ENCODE peak calls at places on chromosomes 11 and 22, in eight cellular contexts. J is NB4, H is Peyer's patch, S is sigmoid colon, N is A549, T is suprapubic skin, E is H1, Y is ovary. I is an unnamed sample.

GRCh38 chr11:73271936-73272679 is at the start of gene P2RY6:
- DNase-seq in J (peak), H (no peak), S (peak), N (peak), T (peak), E (no peak), Y (no peak), I (peak)

GRCh38 chr22:22527312-22527711 is 7.2 kb upstream of the ZNF280A start:
- DNase-seq in J (no peak), H (no peak), S (no peak), N (no peak), T (no peak), E (no peak), Y (no peak), I (no peak)

GRCh38 chr11:68267881-68268240 is 3.9 kb downstream of the C11orf24 start:
- DNase-seq in J (no peak), H (no peak), S (no peak), N (no peak), T (no peak), E (no peak), Y (no peak), I (no peak)

GRCh38 chr11:133306019-133306418 is 226.3 kb downstream of the OPCML start:
- DNase-seq in J (peak), H (no peak), S (no peak), N (no peak), T (no peak), E (no peak), Y (no peak), I (no peak)

GRCh38 chr11:106156290-106156937 is 79.0 kb downstream of the AASDHPPT start:
- DNase-seq in J (peak), H (no peak), S (peak), N (peak), T (no peak), E (no peak), Y (peak), I (peak)

GRCh38 chr11:133215529-133216230 is 316.6 kb downstream of the OPCML start:
- DNase-seq in J (no peak), H (no peak), S (no peak), N (no peak), T (no peak), E (no peak), Y (no peak), I (no peak)

GRCh38 chr11:113090716-113091577 is 129.7 kb downstream of the NCAM1 start:
- DNase-seq in J (no peak), H (no peak), S (no peak), N (no peak), T (no peak), E (no peak), Y (no peak), I (no peak)

GRCh38 chr11:15972838-15973237 is 383.5 kb downstream of the SOX6 start:
- DNase-seq in J (no peak), H (no peak), S (no peak), N (no peak), T (no peak), E (no peak), Y (no peak), I (no peak)

GRCh38 chr11:34650528-34650927 is 29.6 kb downstream of the EHF start:
- DNase-seq in J (peak), H (peak), S (no peak), N (no peak), T (no peak), E (no peak), Y (no peak), I (no peak)

GRCh38 chr11:2891901-2892214 is 6.3 kb upstream of the CDKN1C start:
- DNase-seq in J (no peak), H (peak), S (no peak), N (no peak), T (no peak), E (no peak), Y (peak), I (no peak)

GRCh38 chr11:42462558-42463310 is 849.1 kb upstream of the API5 start:
- DNase-seq in J (no peak), H (no peak), S (no peak), N (no peak), T (no peak), E (no peak), Y (no peak), I (no peak)

GRCh38 chr11:47961383-47961782 is 19.0 kb upstream of the PTPRJ start:
- DNase-seq in J (peak), H (no peak), S (no peak), N (no peak), T (no peak), E (no peak), Y (no peak), I (no peak)

GRCh38 chr22:48186121-48186790 is 1423.8 kb downstream of the TBC1D22A start:
- DNase-seq in J (no peak), H (no peak), S (no peak), N (no peak), T (no peak), E (peak), Y (no peak), I (peak)

GRCh38 chr11:130052556-130052955 is 17.1 kb upstream of the APLP2 start:
- DNase-seq in J (no peak), H (no peak), S (no peak), N (no peak), T (no peak), E (no peak), Y (no peak), I (no peak)

GRCh38 chr11:77065878-77066228 is 918 bp upstream of the CAPN5 start:
- DNase-seq in J (peak), H (peak), S (peak), N (no peak), T (peak), E (no peak), Y (peak), I (peak)

GRCh38 chr22:49018601-49019000 is 809.1 kb downstream of the BRD1 start:
- DNase-seq in J (no peak), H (no peak), S (peak), N (no peak), T (peak), E (peak), Y (peak), I (peak)

GRCh38 chr22:19663821-19664325 is 50.4 kb upstream of the SEPTIN5 start:
- DNase-seq in J (peak), H (peak), S (no peak), N (no peak), T (peak), E (peak), Y (no peak), I (no peak)

GRCh38 chr22:30251661-30252226 is 5.2 kb upstream of the LIF start:
- DNase-seq in J (no peak), H (no peak), S (no peak), N (no peak), T (no peak), E (no peak), Y (no peak), I (peak)

GRCh38 chr22:42642801-42643631 is 2.6 kb upstream of the ATP5MGL start:
- DNase-seq in J (peak), H (no peak), S (no peak), N (no peak), T (no peak), E (no peak), Y (no peak), I (no peak)

GRCh38 chr22:20108757-20109230 is 7.1 kb upstream of the RANBP1 start:
- DNase-seq in J (no peak), H (no peak), S (no peak), N (no peak), T (no peak), E (no peak), Y (no peak), I (no peak)

GRCh38 chr22:46931414-46931813 is 169.0 kb downstream of the TBC1D22A start:
- DNase-seq in J (no peak), H (no peak), S (no peak), N (no peak), T (peak), E (peak), Y (no peak), I (peak)
- TF ChIP-seq CTCF in J (no peak), H (no peak), S (no peak), N (no peak), T (no peak), E (peak), Y (no peak), I (no peak)

GRCh38 chr11:102428696-102429095 is 23.9 kb downstream of the TMEM123 start:
- DNase-seq in J (no peak), H (no peak), S (no peak), N (no peak), T (no peak), E (no peak), Y (no peak), I (no peak)

GRCh38 chr11:102429691-102430090 is 22.9 kb downstream of the TMEM123 start:
- DNase-seq in J (no peak), H (no peak), S (no peak), N (no peak), T (no peak), E (no peak), Y (no peak), I (no peak)

GRCh38 chr11:102435688-102436087 is 16.9 kb downstream of the TMEM123 start:
- DNase-seq in J (no peak), H (no peak), S (no peak), N (no peak), T (no peak), E (no peak), Y (no peak), I (no peak)

GRCh38 chr11:102430158-102430836 is 22.3 kb downstream of the TMEM123 start:
- DNase-seq in J (no peak), H (no peak), S (no peak), N (no peak), T (no peak), E (no peak), Y (no peak), I (no peak)

DNA sequence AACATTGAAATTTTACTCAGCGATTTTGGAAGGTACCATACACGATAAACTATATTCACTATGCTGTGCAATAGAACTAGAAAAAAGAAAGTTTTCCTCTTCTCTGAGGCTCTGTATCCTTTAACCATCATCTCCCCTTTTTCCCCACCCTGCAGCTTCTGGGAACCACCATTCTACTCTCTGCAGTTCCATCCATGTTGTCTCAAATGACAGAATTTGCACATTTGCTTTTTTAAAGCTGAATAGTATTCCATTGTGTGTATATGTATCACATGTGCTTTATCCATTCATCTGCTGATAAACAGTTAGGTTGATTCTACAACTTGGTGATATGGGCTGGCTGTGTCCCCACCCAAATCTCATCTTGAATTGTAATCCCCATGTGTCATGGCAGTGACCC is 21.2 kb downstream of the TMEM123 start:
- DNase-seq in J (no peak), H (no peak), S (no peak), N (no peak), T (no peak), E (no peak), Y (no peak), I (no peak)
- TF ChIP-seq POLR2A in J (no peak), H (no peak), S (no peak), N (no peak), T (no peak), E (no peak), Y (no peak), I (no peak)

DNA sequence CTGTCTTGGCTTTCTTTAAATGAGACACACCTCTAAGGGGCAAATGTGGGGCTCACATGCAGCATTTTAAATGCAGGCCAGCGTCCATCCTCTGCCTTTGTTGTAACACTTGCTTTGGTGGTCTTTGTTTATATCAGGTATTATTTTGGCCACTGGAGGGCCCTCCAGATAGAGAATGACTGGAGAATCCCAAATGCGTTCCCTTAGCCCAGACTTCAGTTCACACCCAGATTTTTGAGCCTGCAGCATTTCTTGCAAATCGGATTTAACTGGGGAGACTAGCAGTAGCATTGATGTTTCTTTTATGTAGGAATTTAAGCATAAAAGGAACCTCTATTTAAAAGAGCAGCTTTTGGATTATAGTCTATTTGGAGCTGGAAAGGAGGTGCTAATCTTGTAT is 200.2 kb upstream of the SORL1-AS1 start:
- DNase-seq in J (no peak), H (no peak), S (no peak), N (no peak), T (no peak), E (no peak), Y (peak), I (no peak)
- TF ChIP-seq CTCF in J (no peak), H (no peak), S (peak), N (no peak), T (no peak), E (peak), Y (peak), I (no peak)

GRCh38 chr11:9143726-9144125 is 52.3 kb upstream of the SCUBE2 start:
- DNase-seq in J (no peak), H (no peak), S (no peak), N (no peak), T (no peak), E (no peak), Y (no peak), I (no peak)
- TF ChIP-seq POLR2A in J (no peak), H (no peak), S (no peak), N (no peak), T (no peak), E (no peak), Y (no peak), I (no peak)

DNA sequence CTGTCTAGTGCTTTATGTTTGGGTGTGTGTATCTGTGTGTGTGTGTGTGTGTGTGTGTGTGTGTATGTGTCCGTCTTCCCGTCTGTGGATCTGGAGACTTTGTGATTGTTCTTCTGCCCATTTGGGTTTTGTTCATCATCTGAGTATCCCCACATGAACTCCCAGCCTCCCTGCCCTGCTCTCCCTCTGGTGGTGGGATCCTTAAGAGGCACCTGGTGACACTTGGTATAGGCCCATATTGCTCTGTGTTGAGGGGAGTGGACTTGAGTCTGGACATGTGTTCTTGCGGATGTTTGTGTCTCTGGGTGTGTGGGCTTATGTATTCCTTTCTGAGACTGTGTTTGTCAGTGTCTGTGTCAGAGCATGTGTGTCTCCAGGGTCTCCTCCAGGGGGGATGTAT is 15.3 kb downstream of the RCOR2 start:
- DNase-seq in J (peak), H (no peak), S (no peak), N (no peak), T (no peak), E (no peak), Y (no peak), I (no peak)
- TF ChIP-seq CTCF in J (peak), H (no peak), S (no peak), N (peak), T (no peak), E (peak), Y (no peak), I (no peak)

I was measured in lower leg skin.